ENCODE peak calls at places on chromosomes 13 and 19, in nine cellular contexts. K is body of pancreas; O is CD8-positive, alpha-beta T cell; W is bronchial epithelial cell; L is nephron progenitor cell; E is IMR-90; C is H1; S is neural progenitor cell; Y is HL-60. B is an unnamed sample.

GRCh38 chr13:68609671-68610070 is 1379.5 kb upstream of the PCDH9 start:
- DNase-seq in W (no peak), Y (no peak), O (no peak), K (no peak), C (no peak), L (no peak), E (no peak), S (no peak), B (no peak)

GRCh38 chr19:6465006-6465405 is 935 bp downstream of the CRB3 start:
- DNase-seq in L (no peak), S (no peak), E (no peak), O (no peak), K (no peak), Y (no peak), C (no peak), W (no peak), B (no peak)

GRCh38 chr19:5192568-5192967 is 148.0 kb downstream of the PTPRS start:
- DNase-seq in Y (no peak), O (no peak), W (no peak), K (no peak), S (peak; percentile 29), C (peak; percentile 50), L (no peak), E (no peak), B (no peak)

GRCh38 chr19:45245334-45245787 is at the start of gene EXOC3L2:
- DNase-seq in K (no peak), S (no peak), W (no peak), O (no peak), C (no peak), L (no peak), E (no peak), Y (no peak), B (no peak)

GRCh38 chr19:29530549-29531457 is 5.0 kb downstream of the VSTM2B start:
- DNase-seq in O (no peak), K (no peak), W (no peak), C (no peak), E (no peak), S (peak; percentile 54), L (no peak), Y (no peak), B (peak; percentile 48)

GRCh38 chr13:77833331-77833863 is 85.2 kb downstream of the EDNRB start:
- DNase-seq in K (peak; percentile 27), C (no peak), L (no peak), E (peak; percentile 88), Y (peak; percentile 72), O (no peak), S (peak; percentile 10), W (no peak), B (no peak)

GRCh38 chr13:113607477-113608245 is 23.1 kb downstream of the TFDP1 start:
- DNase-seq in K (peak; percentile 58), O (no peak), L (no peak), W (no peak), C (no peak), Y (peak; percentile 96), S (no peak), E (no peak), B (no peak)

GRCh38 chr19:40778865-40779284 is 828 bp downstream of the RAB4B start:
- DNase-seq in Y (no peak), E (peak; percentile 29), K (no peak), C (no peak), W (peak; percentile 55), O (no peak), L (no peak), S (no peak), B (no peak)

GRCh38 chr13:100089633-100090032 is 740 bp downstream of the PCCA start:
- DNase-seq in K (peak; percentile 31), E (peak; percentile 34), S (no peak), C (no peak), L (no peak), O (peak; percentile 1), W (peak; percentile 45), Y (no peak), B (no peak)

GRCh38 chr19:2041686-2042484 is 9.2 kb downstream of the MKNK2 start:
- DNase-seq in W (peak; percentile 84), S (peak; percentile 98), L (peak; percentile 99), C (peak; percentile 97), E (peak; percentile 85), O (peak; percentile 100), K (peak; percentile 99), Y (peak; percentile 98), B (peak; percentile 89)

DNA sequence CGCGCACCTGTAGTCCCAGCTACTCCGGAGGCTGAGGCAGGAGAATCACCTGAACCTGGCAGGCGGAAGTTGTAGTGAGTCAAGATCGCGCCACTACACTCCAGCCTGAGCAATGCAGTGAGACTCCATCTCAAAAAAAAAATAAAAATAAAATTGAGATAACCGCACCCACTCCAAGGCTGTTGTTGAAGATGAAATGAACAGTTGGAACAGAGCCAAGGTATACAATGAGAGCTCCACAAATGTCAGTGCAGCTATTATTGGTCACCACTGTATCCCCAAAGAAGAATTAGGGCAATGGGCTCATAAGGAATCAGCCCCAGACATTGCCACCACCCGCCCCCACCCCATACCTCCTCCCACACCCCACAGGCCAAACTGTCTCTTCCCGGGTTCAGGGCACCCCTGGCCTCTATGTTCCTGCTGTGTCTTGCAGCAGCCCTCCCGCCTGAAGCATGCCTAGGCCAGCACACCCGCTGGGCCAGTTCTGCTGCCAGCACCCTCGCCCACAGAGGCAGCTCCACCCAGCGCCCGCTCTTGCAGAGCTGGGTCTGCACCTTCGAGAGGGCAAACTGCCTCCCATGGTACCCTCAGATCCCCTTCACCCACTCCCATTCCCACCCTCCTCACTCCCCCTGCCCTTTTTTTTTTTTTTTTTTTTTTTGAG is 3.5 kb upstream of the S1PR5 start:
- DNase-seq in Y (no peak), S (no peak), C (no peak), K (peak; percentile 66), L (no peak), E (no peak), O (no peak), W (peak; percentile 88), B (no peak)
- TF ChIP-seq CTCF in Y (no peak), S (no peak), C (no peak), K (no peak), L (no peak), E (no peak), O (no peak), W (peak; percentile 26), B (no peak)

GRCh38 chr13:60986301-60986700 is 429.3 kb downstream of the PCDH20 start:
- DNase-seq in S (no peak), C (no peak), E (no peak), Y (no peak), L (no peak), K (no peak), O (no peak), W (peak; percentile 82), B (no peak)

GRCh38 chr13:60990032-60990733 is 425.5 kb downstream of the PCDH20 start:
- DNase-seq in C (peak; percentile 60), W (peak; percentile 54), L (no peak), S (peak; percentile 3), Y (peak; percentile 74), E (no peak), K (peak; percentile 4), O (no peak), B (no peak)
- TF ChIP-seq CTCF in C (peak; percentile 8), W (peak; percentile 75), L (no peak), S (peak; percentile 24), Y (peak; percentile 55), E (no peak), K (no peak), O (no peak), B (no peak)

DNA sequence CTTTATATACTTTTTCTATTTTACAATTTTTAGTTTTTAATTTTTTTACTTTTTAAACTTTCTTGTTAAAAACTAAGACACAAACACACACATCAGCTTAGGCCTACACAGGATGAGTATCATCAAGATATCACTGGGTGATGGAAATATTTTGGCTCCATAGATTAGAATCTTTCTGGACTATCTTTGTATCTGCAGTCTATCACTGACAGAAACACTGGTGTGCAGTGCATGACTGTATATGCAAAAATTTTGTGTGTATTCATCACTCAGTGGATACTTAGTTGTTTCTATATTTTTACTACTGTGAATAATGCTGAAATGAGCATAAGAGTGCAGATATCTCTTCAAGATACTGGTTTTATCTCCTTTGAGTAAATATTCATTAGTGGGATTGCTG is 68.0 kb upstream of the GPC6 start:
- DNase-seq in K (no peak), E (no peak), O (no peak), S (no peak), C (no peak), W (no peak), L (no peak), Y (no peak), B (no peak)
- TF ChIP-seq CTCF in K (no peak), E (no peak), O (no peak), S (no peak), C (no peak), W (no peak), L (no peak), Y (no peak), B (no peak)

GRCh38 chr13:33490461-33491327 is 205.1 kb upstream of the STARD13 start:
- DNase-seq in E (no peak), L (peak; percentile 8), K (no peak), Y (no peak), O (no peak), C (peak; percentile 73), S (peak; percentile 66), W (no peak), B (no peak)

GRCh38 chr13:33485247-33485646 is 199.7 kb upstream of the STARD13 start:
- DNase-seq in C (no peak), W (no peak), L (no peak), S (no peak), K (no peak), O (no peak), E (no peak), Y (no peak), B (no peak)

GRCh38 chr13:33489563-33489962 is 204.0 kb upstream of the STARD13 start:
- DNase-seq in E (no peak), W (no peak), S (peak; percentile 39), Y (no peak), K (no peak), O (no peak), C (no peak), L (no peak), B (no peak)

GRCh38 chr13:33483471-33483870 is 197.9 kb upstream of the STARD13 start:
- DNase-seq in C (no peak), W (peak; percentile 80), Y (no peak), K (no peak), L (no peak), E (peak; percentile 28), S (no peak), O (no peak), B (no peak)

DNA sequence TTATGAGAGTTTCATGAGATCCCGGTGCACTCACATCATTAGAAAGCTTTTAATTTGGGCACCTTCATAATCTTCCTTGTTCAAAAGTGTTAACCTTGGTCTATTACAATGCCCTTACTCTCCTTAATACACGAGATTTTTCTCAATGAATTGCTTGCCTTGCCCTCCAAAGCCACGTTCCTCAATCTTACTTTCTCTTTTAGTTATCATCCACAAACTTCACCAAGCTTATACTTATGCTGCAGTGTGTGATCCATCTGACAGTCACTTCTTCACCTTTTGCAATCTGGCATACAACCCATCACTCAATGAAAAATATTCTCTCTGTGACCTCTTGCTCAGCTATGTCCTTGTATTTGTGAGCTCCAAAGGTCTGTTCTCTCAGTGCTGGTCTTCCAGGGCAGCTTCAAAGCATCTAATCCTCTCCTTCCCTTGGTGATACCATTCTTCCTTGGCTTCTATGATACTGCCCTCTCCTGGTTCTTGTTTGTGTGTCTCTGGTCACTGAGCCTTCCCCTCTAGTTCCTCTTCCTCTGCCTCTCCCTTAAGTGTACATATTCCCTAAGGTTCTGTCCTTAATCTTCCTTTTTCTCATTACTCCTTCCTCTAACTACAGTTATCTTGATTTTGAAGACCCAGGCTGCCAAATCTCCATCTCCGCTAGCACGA is 202.2 kb upstream of the STARD13 start:
- DNase-seq in O (no peak), K (peak; percentile 27), Y (peak; percentile 58), S (peak; percentile 23), L (no peak), C (no peak), E (peak; percentile 65), W (peak; percentile 33), B (no peak)
- TF ChIP-seq CTCF in O (no peak), K (no peak), Y (peak; percentile 6), S (peak; percentile 34), L (no peak), C (no peak), E (peak; percentile 52), W (peak; percentile 32), B (peak; percentile 34)